ENCODE peak calls at places on chromosomes 13 and 19, in eight cellular contexts. One of them, this sample, is unnamed.

GRCh38 chr13:52782486-52783448 is 43.1 kb upstream of the CNMD start:
- DNase-seq in fibroblast of lung: no peak
- DNase-seq in lower leg skin: no peak
- DNase-seq in stomach: no peak
- DNase-seq in neuronal stem cell: no peak
- DNase-seq in lower lobe of right lung: no peak
- DNase-seq in breast epithelium: no peak
- DNase-seq in tibial artery: no peak
- DNase-seq in this sample: no peak

GRCh38 chr13:110681868-110682550 is 23.9 kb downstream of the CARS2 start:
- DNase-seq in fibroblast of lung: no peak
- DNase-seq in lower leg skin: peak
- DNase-seq in stomach: no peak
- DNase-seq in neuronal stem cell: no peak
- DNase-seq in lower lobe of right lung: no peak
- DNase-seq in breast epithelium: no peak
- DNase-seq in tibial artery: no peak
- DNase-seq in this sample: no peak

GRCh38 chr13:44840131-44840530 is 149.1 kb downstream of the NUFIP1 start:
- DNase-seq in fibroblast of lung: no peak
- DNase-seq in lower leg skin: no peak
- DNase-seq in stomach: no peak
- DNase-seq in neuronal stem cell: no peak
- DNase-seq in lower lobe of right lung: no peak
- DNase-seq in breast epithelium: no peak
- DNase-seq in tibial artery: no peak
- DNase-seq in this sample: no peak

GRCh38 chr19:37975071-37975470 is 68.1 kb downstream of the SIPA1L3 start:
- DNase-seq in fibroblast of lung: no peak
- DNase-seq in lower leg skin: peak
- DNase-seq in stomach: no peak
- DNase-seq in neuronal stem cell: no peak
- DNase-seq in lower lobe of right lung: no peak
- DNase-seq in breast epithelium: no peak
- DNase-seq in tibial artery: no peak
- DNase-seq in this sample: no peak

GRCh38 chr19:571127-571974 is 1.0 kb upstream of the BSG start:
- DNase-seq in fibroblast of lung: peak
- DNase-seq in lower leg skin: no peak
- DNase-seq in stomach: peak
- DNase-seq in neuronal stem cell: peak
- DNase-seq in lower lobe of right lung: peak
- DNase-seq in breast epithelium: peak
- DNase-seq in tibial artery: no peak
- DNase-seq in this sample: peak

GRCh38 chr13:100668408-100668807 is 6.2 kb downstream of the TMTC4 start:
- DNase-seq in fibroblast of lung: peak
- DNase-seq in lower leg skin: no peak
- DNase-seq in stomach: no peak
- DNase-seq in neuronal stem cell: no peak
- DNase-seq in lower lobe of right lung: no peak
- DNase-seq in breast epithelium: no peak
- DNase-seq in tibial artery: no peak
- DNase-seq in this sample: no peak

GRCh38 chr13:97182065-97182890 is 39.9 kb upstream of the MBNL2 start:
- DNase-seq in fibroblast of lung: no peak
- DNase-seq in lower leg skin: no peak
- DNase-seq in stomach: no peak
- DNase-seq in neuronal stem cell: no peak
- DNase-seq in lower lobe of right lung: no peak
- DNase-seq in breast epithelium: no peak
- DNase-seq in tibial artery: no peak
- DNase-seq in this sample: no peak

GRCh38 chr13:111371720-111372119 is 51.3 kb downstream of the TEX29 start:
- DNase-seq in fibroblast of lung: no peak
- DNase-seq in lower leg skin: no peak
- DNase-seq in stomach: no peak
- DNase-seq in neuronal stem cell: no peak
- DNase-seq in lower lobe of right lung: no peak
- DNase-seq in breast epithelium: no peak
- DNase-seq in tibial artery: no peak
- DNase-seq in this sample: no peak

GRCh38 chr19:31350693-31351211 is 1.5 kb upstream of the TSHZ3 start:
- DNase-seq in fibroblast of lung: peak
- DNase-seq in lower leg skin: no peak
- DNase-seq in stomach: peak
- DNase-seq in neuronal stem cell: no peak
- DNase-seq in lower lobe of right lung: peak
- DNase-seq in breast epithelium: no peak
- DNase-seq in tibial artery: no peak
- DNase-seq in this sample: no peak

DNA sequence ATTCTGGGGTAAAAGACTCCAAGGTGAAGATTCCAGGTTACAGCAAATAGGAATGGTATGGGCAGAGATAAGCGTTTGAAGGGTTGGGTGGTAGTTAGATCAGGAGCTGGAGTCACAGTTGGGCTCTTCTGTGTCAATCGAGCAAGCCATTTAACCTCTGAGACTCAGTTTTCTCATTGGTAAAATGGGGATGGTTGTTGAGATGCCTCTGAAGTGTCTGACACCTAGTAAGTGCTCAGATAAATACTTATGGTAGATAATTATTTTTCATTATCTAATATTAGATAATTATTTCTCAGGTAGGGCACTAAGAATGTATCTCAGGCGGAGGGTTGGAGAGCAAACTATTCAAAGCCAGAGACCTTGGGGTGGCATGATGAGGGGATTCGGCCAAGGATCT is 7.8 kb downstream of the LTBP4 start:
- DNase-seq in fibroblast of lung: no peak
- DNase-seq in lower leg skin: no peak
- DNase-seq in stomach: no peak
- DNase-seq in neuronal stem cell: no peak
- DNase-seq in lower lobe of right lung: no peak
- DNase-seq in breast epithelium: no peak
- DNase-seq in tibial artery: no peak
- DNase-seq in this sample: no peak
- H3K4me3 ChIP-seq in fibroblast of lung: no peak
- H3K4me3 ChIP-seq in lower leg skin: no peak
- H3K4me3 ChIP-seq in stomach: no peak
- H3K4me3 ChIP-seq in neuronal stem cell: no peak
- H3K4me3 ChIP-seq in lower lobe of right lung: peak
- H3K4me3 ChIP-seq in breast epithelium: no peak
- H3K4me3 ChIP-seq in tibial artery: no peak
- H3K4me3 ChIP-seq in this sample: peak

DNA sequence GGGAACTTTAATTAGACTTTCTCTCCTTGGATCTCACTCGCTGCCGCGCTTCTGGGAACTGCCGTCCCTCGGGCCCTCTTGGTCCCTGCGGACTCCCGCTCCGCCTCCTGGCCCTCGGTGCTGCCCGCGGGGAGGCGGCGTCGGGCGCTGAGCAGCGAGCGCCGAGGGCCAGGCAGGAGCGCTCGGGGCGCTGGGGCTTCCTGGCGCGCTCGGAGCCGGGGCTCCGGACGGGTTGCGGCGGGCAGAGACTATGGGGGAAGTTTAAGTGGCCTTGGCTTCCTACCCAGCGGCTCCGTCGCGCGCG is 704 bp downstream of the CHST8 start:
- DNase-seq in fibroblast of lung: peak
- DNase-seq in lower leg skin: no peak
- DNase-seq in stomach: no peak
- DNase-seq in neuronal stem cell: peak
- DNase-seq in lower lobe of right lung: no peak
- DNase-seq in breast epithelium: no peak
- DNase-seq in tibial artery: no peak
- DNase-seq in this sample: no peak
- H3K4me3 ChIP-seq in fibroblast of lung: no peak
- H3K4me3 ChIP-seq in lower leg skin: peak
- H3K4me3 ChIP-seq in stomach: peak
- H3K4me3 ChIP-seq in neuronal stem cell: peak
- H3K4me3 ChIP-seq in lower lobe of right lung: peak
- H3K4me3 ChIP-seq in breast epithelium: peak
- H3K4me3 ChIP-seq in tibial artery: peak
- H3K4me3 ChIP-seq in this sample: peak

GRCh38 chr19:2561895-2562294 is 86.0 kb downstream of the GADD45B start:
- DNase-seq in fibroblast of lung: no peak
- DNase-seq in lower leg skin: no peak
- DNase-seq in stomach: no peak
- DNase-seq in neuronal stem cell: no peak
- DNase-seq in lower lobe of right lung: peak
- DNase-seq in breast epithelium: no peak
- DNase-seq in tibial artery: no peak
- DNase-seq in this sample: no peak
- H3K4me3 ChIP-seq in fibroblast of lung: no peak
- H3K4me3 ChIP-seq in lower leg skin: no peak
- H3K4me3 ChIP-seq in stomach: peak
- H3K4me3 ChIP-seq in neuronal stem cell: no peak
- H3K4me3 ChIP-seq in lower lobe of right lung: peak
- H3K4me3 ChIP-seq in breast epithelium: no peak
- H3K4me3 ChIP-seq in tibial artery: no peak
- H3K4me3 ChIP-seq in this sample: no peak

GRCh38 chr13:99203601-99204579 is 3.2 kb downstream of the UBAC2 start:
- DNase-seq in fibroblast of lung: no peak
- DNase-seq in lower leg skin: no peak
- DNase-seq in stomach: no peak
- DNase-seq in neuronal stem cell: no peak
- DNase-seq in lower lobe of right lung: no peak
- DNase-seq in breast epithelium: no peak
- DNase-seq in tibial artery: no peak
- DNase-seq in this sample: no peak
- H3K4me3 ChIP-seq in fibroblast of lung: no peak
- H3K4me3 ChIP-seq in lower leg skin: no peak
- H3K4me3 ChIP-seq in stomach: no peak
- H3K4me3 ChIP-seq in neuronal stem cell: no peak
- H3K4me3 ChIP-seq in lower lobe of right lung: no peak
- H3K4me3 ChIP-seq in breast epithelium: no peak
- H3K4me3 ChIP-seq in tibial artery: no peak
- H3K4me3 ChIP-seq in this sample: no peak

DNA sequence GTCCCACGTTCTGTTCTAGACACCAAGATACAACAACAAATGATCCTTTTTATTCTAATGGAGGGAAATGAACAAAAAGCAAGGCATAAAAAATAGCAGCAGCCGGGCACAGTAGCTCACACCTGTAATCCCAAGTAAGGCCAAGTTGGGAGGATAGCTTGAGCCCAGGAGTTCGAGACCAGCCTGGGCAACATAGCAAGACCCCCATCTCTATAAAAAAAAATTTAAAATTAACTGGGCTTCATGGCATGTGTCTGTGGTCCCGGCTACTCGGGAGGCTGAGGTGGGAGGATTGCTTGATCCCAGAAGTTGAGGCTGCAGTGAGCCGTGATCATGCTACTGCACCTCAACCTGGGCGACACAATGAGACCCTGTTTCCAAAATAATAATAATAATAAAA is 1.0 kb downstream of the MIA start:
- DNase-seq in fibroblast of lung: no peak
- DNase-seq in lower leg skin: no peak
- DNase-seq in stomach: no peak
- DNase-seq in neuronal stem cell: no peak
- DNase-seq in lower lobe of right lung: no peak
- DNase-seq in breast epithelium: no peak
- DNase-seq in tibial artery: no peak
- DNase-seq in this sample: no peak
- H3K4me3 ChIP-seq in fibroblast of lung: no peak
- H3K4me3 ChIP-seq in lower leg skin: no peak
- H3K4me3 ChIP-seq in stomach: no peak
- H3K4me3 ChIP-seq in neuronal stem cell: no peak
- H3K4me3 ChIP-seq in lower lobe of right lung: no peak
- H3K4me3 ChIP-seq in breast epithelium: no peak
- H3K4me3 ChIP-seq in tibial artery: no peak
- H3K4me3 ChIP-seq in this sample: no peak

This sample was measured in LNCaP clone FGC.